ENCODE peak calls at places on chromosomes 13 and 19, in seven cellular contexts. One of them, this sample, is unnamed.

GRCh38 chr13:26037302-26037701 is 14.5 kb downstream of the SHISA2 start:
- DNase-seq in epithelial cell of esophagus: peak
- DNase-seq in HTR-8/SVneo: no peak
- DNase-seq in CD8-positive, alpha-beta memory T cell: no peak
- DNase-seq in nephron progenitor cell: no peak
- DNase-seq in activated CD4-positive, alpha-beta T cell treated with anti-CD3 and anti-CD28 coated beads for 1 hour: no peak
- DNase-seq in activated gamma-delta T cell treated with Interleukin-2 at 50 U/mL for 16 hours: no peak
- DNase-seq in this sample: no peak

GRCh38 chr13:98450495-98451167 is 126.3 kb downstream of the STK24 start:
- DNase-seq in epithelial cell of esophagus: no peak
- DNase-seq in HTR-8/SVneo: no peak
- DNase-seq in CD8-positive, alpha-beta memory T cell: peak
- DNase-seq in nephron progenitor cell: no peak
- DNase-seq in activated CD4-positive, alpha-beta T cell treated with anti-CD3 and anti-CD28 coated beads for 1 hour: no peak
- DNase-seq in activated gamma-delta T cell treated with Interleukin-2 at 50 U/mL for 16 hours: no peak
- DNase-seq in this sample: no peak

GRCh38 chr13:83215627-83216026 is 666.6 kb downstream of the SLITRK1 start:
- DNase-seq in epithelial cell of esophagus: peak
- DNase-seq in HTR-8/SVneo: no peak
- DNase-seq in CD8-positive, alpha-beta memory T cell: no peak
- DNase-seq in nephron progenitor cell: no peak
- DNase-seq in activated CD4-positive, alpha-beta T cell treated with anti-CD3 and anti-CD28 coated beads for 1 hour: no peak
- DNase-seq in activated gamma-delta T cell treated with Interleukin-2 at 50 U/mL for 16 hours: no peak
- DNase-seq in this sample: no peak

GRCh38 chr13:97257800-97258799 is 36.0 kb downstream of the MBNL2 start:
- DNase-seq in epithelial cell of esophagus: peak
- DNase-seq in HTR-8/SVneo: peak
- DNase-seq in CD8-positive, alpha-beta memory T cell: no peak
- DNase-seq in nephron progenitor cell: no peak
- DNase-seq in activated CD4-positive, alpha-beta T cell treated with anti-CD3 and anti-CD28 coated beads for 1 hour: no peak
- DNase-seq in activated gamma-delta T cell treated with Interleukin-2 at 50 U/mL for 16 hours: no peak
- DNase-seq in this sample: no peak

GRCh38 chr19:50563597-50563996 is 4.6 kb downstream of the LRRC4B start:
- DNase-seq in epithelial cell of esophagus: no peak
- DNase-seq in HTR-8/SVneo: no peak
- DNase-seq in CD8-positive, alpha-beta memory T cell: no peak
- DNase-seq in nephron progenitor cell: no peak
- DNase-seq in activated CD4-positive, alpha-beta T cell treated with anti-CD3 and anti-CD28 coated beads for 1 hour: no peak
- DNase-seq in activated gamma-delta T cell treated with Interleukin-2 at 50 U/mL for 16 hours: no peak
- DNase-seq in this sample: no peak

GRCh38 chr19:4814625-4815425 is 16.7 kb downstream of the TICAM1 start:
- DNase-seq in epithelial cell of esophagus: no peak
- DNase-seq in HTR-8/SVneo: no peak
- DNase-seq in CD8-positive, alpha-beta memory T cell: no peak
- DNase-seq in nephron progenitor cell: no peak
- DNase-seq in activated CD4-positive, alpha-beta T cell treated with anti-CD3 and anti-CD28 coated beads for 1 hour: no peak
- DNase-seq in activated gamma-delta T cell treated with Interleukin-2 at 50 U/mL for 16 hours: no peak
- DNase-seq in this sample: no peak

GRCh38 chr19:32971012-32971595 is 654 bp downstream of the CEP89 start:
- DNase-seq in epithelial cell of esophagus: no peak
- DNase-seq in HTR-8/SVneo: no peak
- DNase-seq in CD8-positive, alpha-beta memory T cell: no peak
- DNase-seq in nephron progenitor cell: no peak
- DNase-seq in activated CD4-positive, alpha-beta T cell treated with anti-CD3 and anti-CD28 coated beads for 1 hour: no peak
- DNase-seq in activated gamma-delta T cell treated with Interleukin-2 at 50 U/mL for 16 hours: no peak
- DNase-seq in this sample: no peak

GRCh38 chr19:17394891-17395415 is 957 bp upstream of the CCDC194 start:
- DNase-seq in epithelial cell of esophagus: peak
- DNase-seq in HTR-8/SVneo: no peak
- DNase-seq in CD8-positive, alpha-beta memory T cell: peak
- DNase-seq in nephron progenitor cell: peak
- DNase-seq in activated CD4-positive, alpha-beta T cell treated with anti-CD3 and anti-CD28 coated beads for 1 hour: peak
- DNase-seq in activated gamma-delta T cell treated with Interleukin-2 at 50 U/mL for 16 hours: peak
- DNase-seq in this sample: no peak

GRCh38 chr19:48741222-48741999 is 1.0 kb upstream of the RASIP1 start:
- DNase-seq in epithelial cell of esophagus: peak
- DNase-seq in HTR-8/SVneo: peak
- DNase-seq in CD8-positive, alpha-beta memory T cell: no peak
- DNase-seq in nephron progenitor cell: peak
- DNase-seq in activated CD4-positive, alpha-beta T cell treated with anti-CD3 and anti-CD28 coated beads for 1 hour: no peak
- DNase-seq in activated gamma-delta T cell treated with Interleukin-2 at 50 U/mL for 16 hours: no peak
- DNase-seq in this sample: no peak

GRCh38 chr13:114313061-114313860 is 1.0 kb upstream of the CHAMP1 start:
- DNase-seq in epithelial cell of esophagus: peak
- DNase-seq in HTR-8/SVneo: no peak
- DNase-seq in CD8-positive, alpha-beta memory T cell: no peak
- DNase-seq in nephron progenitor cell: no peak
- DNase-seq in activated CD4-positive, alpha-beta T cell treated with anti-CD3 and anti-CD28 coated beads for 1 hour: no peak
- DNase-seq in activated gamma-delta T cell treated with Interleukin-2 at 50 U/mL for 16 hours: no peak
- DNase-seq in this sample: no peak

GRCh38 chr19:1893791-1894190 is 8.5 kb upstream of the ABHD17A start:
- DNase-seq in epithelial cell of esophagus: no peak
- DNase-seq in HTR-8/SVneo: no peak
- DNase-seq in CD8-positive, alpha-beta memory T cell: no peak
- DNase-seq in nephron progenitor cell: no peak
- DNase-seq in activated CD4-positive, alpha-beta T cell treated with anti-CD3 and anti-CD28 coated beads for 1 hour: no peak
- DNase-seq in activated gamma-delta T cell treated with Interleukin-2 at 50 U/mL for 16 hours: no peak
- DNase-seq in this sample: no peak

GRCh38 chr13:30898721-30899188 is 7.3 kb upstream of the MEDAG start:
- DNase-seq in epithelial cell of esophagus: peak
- DNase-seq in HTR-8/SVneo: no peak
- DNase-seq in CD8-positive, alpha-beta memory T cell: no peak
- DNase-seq in nephron progenitor cell: no peak
- DNase-seq in activated CD4-positive, alpha-beta T cell treated with anti-CD3 and anti-CD28 coated beads for 1 hour: no peak
- DNase-seq in activated gamma-delta T cell treated with Interleukin-2 at 50 U/mL for 16 hours: no peak
- DNase-seq in this sample: no peak

GRCh38 chr19:46788968-46789338 is 559 bp upstream of the SLC1A5 start:
- DNase-seq in epithelial cell of esophagus: no peak
- DNase-seq in HTR-8/SVneo: no peak
- DNase-seq in CD8-positive, alpha-beta memory T cell: no peak
- DNase-seq in nephron progenitor cell: no peak
- DNase-seq in activated CD4-positive, alpha-beta T cell treated with anti-CD3 and anti-CD28 coated beads for 1 hour: no peak
- DNase-seq in activated gamma-delta T cell treated with Interleukin-2 at 50 U/mL for 16 hours: no peak
- DNase-seq in this sample: no peak

GRCh38 chr19:54186934-54187381 is 2.4 kb downstream of the MBOAT7 start:
- DNase-seq in epithelial cell of esophagus: no peak
- DNase-seq in HTR-8/SVneo: no peak
- DNase-seq in CD8-positive, alpha-beta memory T cell: no peak
- DNase-seq in nephron progenitor cell: no peak
- DNase-seq in activated CD4-positive, alpha-beta T cell treated with anti-CD3 and anti-CD28 coated beads for 1 hour: no peak
- DNase-seq in activated gamma-delta T cell treated with Interleukin-2 at 50 U/mL for 16 hours: no peak
- DNase-seq in this sample: no peak

GRCh38 chr19:35783469-35784400 is 8.4 kb downstream of the ARHGAP33 start:
- DNase-seq in epithelial cell of esophagus: no peak
- DNase-seq in HTR-8/SVneo: no peak
- DNase-seq in CD8-positive, alpha-beta memory T cell: no peak
- DNase-seq in nephron progenitor cell: peak
- DNase-seq in activated CD4-positive, alpha-beta T cell treated with anti-CD3 and anti-CD28 coated beads for 1 hour: no peak
- DNase-seq in activated gamma-delta T cell treated with Interleukin-2 at 50 U/mL for 16 hours: no peak
- DNase-seq in this sample: no peak

GRCh38 chr13:67224148-67224846 is 5.8 kb downstream of the PCDH9 start:
- DNase-seq in epithelial cell of esophagus: peak
- DNase-seq in HTR-8/SVneo: peak
- DNase-seq in CD8-positive, alpha-beta memory T cell: peak
- DNase-seq in nephron progenitor cell: peak
- DNase-seq in activated CD4-positive, alpha-beta T cell treated with anti-CD3 and anti-CD28 coated beads for 1 hour: peak
- DNase-seq in activated gamma-delta T cell treated with Interleukin-2 at 50 U/mL for 16 hours: peak
- DNase-seq in this sample: peak

GRCh38 chr19:35609881-35610353 is 2.6 kb upstream of the HAUS5 start:
- DNase-seq in epithelial cell of esophagus: no peak
- DNase-seq in HTR-8/SVneo: no peak
- DNase-seq in CD8-positive, alpha-beta memory T cell: no peak
- DNase-seq in nephron progenitor cell: no peak
- DNase-seq in activated CD4-positive, alpha-beta T cell treated with anti-CD3 and anti-CD28 coated beads for 1 hour: no peak
- DNase-seq in activated gamma-delta T cell treated with Interleukin-2 at 50 U/mL for 16 hours: no peak
- DNase-seq in this sample: peak

GRCh38 chr19:48102870-48103751 is 7.5 kb downstream of the PLA2G4C start:
- DNase-seq in epithelial cell of esophagus: peak
- DNase-seq in HTR-8/SVneo: peak
- DNase-seq in CD8-positive, alpha-beta memory T cell: no peak
- DNase-seq in nephron progenitor cell: peak
- DNase-seq in activated CD4-positive, alpha-beta T cell treated with anti-CD3 and anti-CD28 coated beads for 1 hour: no peak
- DNase-seq in activated gamma-delta T cell treated with Interleukin-2 at 50 U/mL for 16 hours: no peak
- DNase-seq in this sample: no peak

GRCh38 chr19:4297901-4298771 is 4.1 kb downstream of the TMIGD2 start:
- DNase-seq in epithelial cell of esophagus: peak
- DNase-seq in HTR-8/SVneo: no peak
- DNase-seq in CD8-positive, alpha-beta memory T cell: no peak
- DNase-seq in nephron progenitor cell: no peak
- DNase-seq in activated CD4-positive, alpha-beta T cell treated with anti-CD3 and anti-CD28 coated beads for 1 hour: no peak
- DNase-seq in activated gamma-delta T cell treated with Interleukin-2 at 50 U/mL for 16 hours: no peak
- DNase-seq in this sample: no peak

GRCh38 chr19:46812898-46813569 is 24.6 kb upstream of the SLC1A5 start:
- DNase-seq in epithelial cell of esophagus: no peak
- DNase-seq in HTR-8/SVneo: no peak
- DNase-seq in CD8-positive, alpha-beta memory T cell: no peak
- DNase-seq in nephron progenitor cell: peak
- DNase-seq in activated CD4-positive, alpha-beta T cell treated with anti-CD3 and anti-CD28 coated beads for 1 hour: no peak
- DNase-seq in activated gamma-delta T cell treated with Interleukin-2 at 50 U/mL for 16 hours: no peak
- DNase-seq in this sample: no peak

GRCh38 chr13:24997367-24997967 is 98.5 kb upstream of the PABPC3 start:
- DNase-seq in epithelial cell of esophagus: peak
- DNase-seq in HTR-8/SVneo: peak
- DNase-seq in CD8-positive, alpha-beta memory T cell: peak
- DNase-seq in nephron progenitor cell: peak
- DNase-seq in activated CD4-positive, alpha-beta T cell treated with anti-CD3 and anti-CD28 coated beads for 1 hour: no peak
- DNase-seq in activated gamma-delta T cell treated with Interleukin-2 at 50 U/mL for 16 hours: peak
- DNase-seq in this sample: no peak

GRCh38 chr13:46354143-46355087 is 32.6 kb downstream of the RUBCNL start:
- DNase-seq in epithelial cell of esophagus: peak
- DNase-seq in HTR-8/SVneo: peak
- DNase-seq in CD8-positive, alpha-beta memory T cell: no peak
- DNase-seq in nephron progenitor cell: no peak
- DNase-seq in activated CD4-positive, alpha-beta T cell treated with anti-CD3 and anti-CD28 coated beads for 1 hour: no peak
- DNase-seq in activated gamma-delta T cell treated with Interleukin-2 at 50 U/mL for 16 hours: no peak
- DNase-seq in this sample: no peak

GRCh38 chr19:38710928-38711725 is 33.1 kb downstream of the CAPN12 start:
- DNase-seq in epithelial cell of esophagus: no peak
- DNase-seq in HTR-8/SVneo: no peak
- DNase-seq in CD8-positive, alpha-beta memory T cell: no peak
- DNase-seq in nephron progenitor cell: no peak
- DNase-seq in activated CD4-positive, alpha-beta T cell treated with anti-CD3 and anti-CD28 coated beads for 1 hour: no peak
- DNase-seq in activated gamma-delta T cell treated with Interleukin-2 at 50 U/mL for 16 hours: no peak
- DNase-seq in this sample: no peak

GRCh38 chr19:30228726-30229523 is 143.3 kb upstream of the ZNF536 start:
- DNase-seq in epithelial cell of esophagus: no peak
- DNase-seq in HTR-8/SVneo: no peak
- DNase-seq in CD8-positive, alpha-beta memory T cell: no peak
- DNase-seq in nephron progenitor cell: peak
- DNase-seq in activated CD4-positive, alpha-beta T cell treated with anti-CD3 and anti-CD28 coated beads for 1 hour: no peak
- DNase-seq in activated gamma-delta T cell treated with Interleukin-2 at 50 U/mL for 16 hours: no peak
- DNase-seq in this sample: no peak

GRCh38 chr19:58182989-58183821 is at the start of gene ZNF274:
- DNase-seq in epithelial cell of esophagus: peak
- DNase-seq in HTR-8/SVneo: peak
- DNase-seq in CD8-positive, alpha-beta memory T cell: peak
- DNase-seq in nephron progenitor cell: peak
- DNase-seq in activated CD4-positive, alpha-beta T cell treated with anti-CD3 and anti-CD28 coated beads for 1 hour: peak
- DNase-seq in activated gamma-delta T cell treated with Interleukin-2 at 50 U/mL for 16 hours: peak
- DNase-seq in this sample: peak

GRCh38 chr19:49338691-49339363 is 3.6 kb downstream of the CD37 start:
- DNase-seq in epithelial cell of esophagus: peak
- DNase-seq in HTR-8/SVneo: no peak
- DNase-seq in CD8-positive, alpha-beta memory T cell: no peak
- DNase-seq in nephron progenitor cell: peak
- DNase-seq in activated CD4-positive, alpha-beta T cell treated with anti-CD3 and anti-CD28 coated beads for 1 hour: no peak
- DNase-seq in activated gamma-delta T cell treated with Interleukin-2 at 50 U/mL for 16 hours: no peak
- DNase-seq in this sample: peak

GRCh38 chr13:108176685-108177274 is 38.6 kb downstream of the LIG4 start:
- DNase-seq in epithelial cell of esophagus: peak
- DNase-seq in HTR-8/SVneo: no peak
- DNase-seq in CD8-positive, alpha-beta memory T cell: peak
- DNase-seq in nephron progenitor cell: peak
- DNase-seq in activated CD4-positive, alpha-beta T cell treated with anti-CD3 and anti-CD28 coated beads for 1 hour: peak
- DNase-seq in activated gamma-delta T cell treated with Interleukin-2 at 50 U/mL for 16 hours: peak
- DNase-seq in this sample: peak

GRCh38 chr19:17209126-17210036 is 5.8 kb upstream of the USE1 start:
- DNase-seq in epithelial cell of esophagus: peak
- DNase-seq in HTR-8/SVneo: peak
- DNase-seq in CD8-positive, alpha-beta memory T cell: no peak
- DNase-seq in nephron progenitor cell: peak
- DNase-seq in activated CD4-positive, alpha-beta T cell treated with anti-CD3 and anti-CD28 coated beads for 1 hour: no peak
- DNase-seq in activated gamma-delta T cell treated with Interleukin-2 at 50 U/mL for 16 hours: no peak
- DNase-seq in this sample: no peak

This sample was measured in activated B cell treated with CpG ODN at 0.5 μM for 24 hours.